ENCODE peak calls at places on chromosome 22, in eight cellular contexts. X is endothelial cell; M is CD4-positive, alpha-beta T cell; O is GM12865; F is keratinocyte; K is Peyer's patch; Q is WTC11; T is HCT116. U is an unnamed sample.

GRCh38 chr22:27405672-27406388 is 395.7 kb downstream of the MN1 start:
- DNase-seq in X (peak; percentile 75), M (no peak), O (peak; percentile 16), F (no peak), K (no peak), Q (peak; percentile 77), T (peak; percentile 18), U (peak; percentile 73)

GRCh38 chr22:17583151-17583550 is 19.9 kb downstream of the SLC25A18 start:
- DNase-seq in X (no peak), M (no peak), O (no peak), F (no peak), K (no peak), Q (no peak), T (no peak), U (no peak)

GRCh38 chr22:41001722-41002122 is 50.5 kb downstream of the RBX1 start:
- DNase-seq in X (no peak), M (no peak), O (no peak), F (no peak), K (no peak), Q (no peak), T (no peak), U (no peak)

GRCh38 chr22:46671824-46672432 is 51.7 kb downstream of the GRAMD4 start:
- DNase-seq in X (no peak), M (no peak), O (peak; percentile 31), F (no peak), K (no peak), Q (no peak), T (no peak), U (no peak)

GRCh38 chr22:19784396-19785175 is 24.0 kb downstream of the TBX1 start:
- DNase-seq in X (no peak), M (no peak), O (no peak), F (no peak), K (no peak), Q (peak; percentile 35), T (no peak), U (no peak)

GRCh38 chr22:45212306-45212709 is 28.4 kb downstream of the KIAA0930 start:
- DNase-seq in X (peak; percentile 17), M (no peak), O (no peak), F (no peak), K (peak; percentile 37), Q (no peak), T (no peak), U (peak; percentile 45)

GRCh38 chr22:19871023-19871844 is 16.6 kb upstream of the GNB1L start:
- DNase-seq in X (no peak), M (no peak), O (no peak), F (no peak), K (no peak), Q (peak; percentile 7), T (no peak), U (no peak)

GRCh38 chr22:29520851-29521250 is 32.7 kb downstream of the THOC5 start:
- DNase-seq in X (no peak), M (no peak), O (no peak), F (no peak), K (no peak), Q (no peak), T (no peak), U (no peak)

GRCh38 chr22:40238425-40239344 is 61.0 kb downstream of the TNRC6B start:
- DNase-seq in X (no peak), M (no peak), O (peak; percentile 53), F (no peak), K (no peak), Q (no peak), T (no peak), U (no peak)

GRCh38 chr22:28477556-28477955 is 202.1 kb downstream of the TTC28 start:
- DNase-seq in X (no peak), M (no peak), O (no peak), F (peak; percentile 15), K (no peak), Q (no peak), T (no peak), U (no peak)

GRCh38 chr22:45604239-45604711 is 67.4 kb upstream of the ATXN10 start:
- DNase-seq in X (no peak), M (no peak), O (no peak), F (peak; percentile 84), K (no peak), Q (no peak), T (no peak), U (no peak)

GRCh38 chr22:29260601-29261315 is 7.0 kb downstream of the RHBDD3 start:
- DNase-seq in X (no peak), M (no peak), O (no peak), F (no peak), K (peak; percentile 12), Q (no peak), T (no peak), U (no peak)

GRCh38 chr22:38467904-38468760 is at the start of gene KDELR3:
- DNase-seq in X (peak; percentile 47), M (peak; percentile 20), O (peak; percentile 53), F (peak; percentile 11), K (no peak), Q (peak; percentile 44), T (peak; percentile 15), U (peak; percentile 71)
- TF ChIP-seq CTCF in X (peak; percentile 23), M (no peak), O (peak; percentile 7), F (no peak), K (no peak), Q (no peak), T (peak; percentile 30), U (peak; percentile 27)

GRCh38 chr22:49350441-49351121 is 477.1 kb downstream of the BRD1 start:
- DNase-seq in X (no peak), M (no peak), O (no peak), F (no peak), K (no peak), Q (peak; percentile 8), T (no peak), U (no peak)
- TF ChIP-seq CTCF in X (no peak), M (no peak), O (no peak), F (no peak), K (no peak), Q (no peak), T (peak; percentile 1), U (no peak)

DNA sequence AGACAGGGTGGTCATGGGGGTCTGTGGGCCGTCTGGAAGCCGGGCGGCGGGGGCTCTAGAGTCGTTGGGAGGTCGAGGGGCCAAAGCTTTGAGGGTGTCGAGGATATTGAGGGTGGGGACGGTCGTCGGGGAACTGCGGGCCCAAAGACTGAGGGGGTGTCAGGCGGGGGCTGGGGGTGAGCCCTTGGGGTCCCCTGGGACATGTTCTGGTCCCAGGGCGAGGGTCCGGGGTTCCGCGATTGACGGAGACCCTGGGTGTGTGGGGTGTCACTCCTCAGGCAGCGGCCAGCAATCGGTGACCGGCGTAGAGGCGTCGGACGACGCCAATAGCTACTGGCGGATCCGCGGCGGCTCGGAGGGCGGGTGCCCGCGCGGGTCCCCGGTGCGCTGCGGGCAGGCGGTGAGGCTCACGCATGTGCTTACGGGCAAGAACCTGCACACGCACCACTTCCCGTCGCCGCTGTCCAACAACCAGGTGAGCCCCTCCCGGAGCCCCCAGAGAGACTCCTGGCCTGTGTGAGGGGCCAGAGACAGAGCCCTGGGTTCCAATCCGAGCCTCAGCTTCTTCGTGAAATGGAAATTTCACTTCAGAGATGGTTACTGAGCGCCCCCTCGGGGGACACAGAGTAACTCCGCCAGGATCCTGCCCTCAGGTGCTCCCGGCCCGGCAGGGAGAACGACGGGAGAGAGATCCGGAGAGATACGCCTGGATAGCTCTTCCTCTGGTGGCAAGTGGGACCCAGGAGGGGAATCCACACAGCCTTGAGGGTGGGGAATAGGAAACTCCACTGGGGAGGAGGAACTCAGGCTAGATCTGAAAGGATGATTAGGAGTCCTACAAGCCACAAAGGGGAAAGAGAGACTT is 714 bp downstream of the SDF2L1 start:
- DNase-seq in X (peak; percentile 75), M (peak; percentile 52), O (peak; percentile 77), F (no peak), K (peak; percentile 60), Q (peak; percentile 81), T (no peak), U (peak; percentile 67)
- TF ChIP-seq CTCF in X (peak; percentile 52), M (peak; percentile 75), O (peak; percentile 71), F (peak; percentile 61), K (peak; percentile 68), Q (peak; percentile 17), T (peak; percentile 75), U (peak; percentile 51)

DNA sequence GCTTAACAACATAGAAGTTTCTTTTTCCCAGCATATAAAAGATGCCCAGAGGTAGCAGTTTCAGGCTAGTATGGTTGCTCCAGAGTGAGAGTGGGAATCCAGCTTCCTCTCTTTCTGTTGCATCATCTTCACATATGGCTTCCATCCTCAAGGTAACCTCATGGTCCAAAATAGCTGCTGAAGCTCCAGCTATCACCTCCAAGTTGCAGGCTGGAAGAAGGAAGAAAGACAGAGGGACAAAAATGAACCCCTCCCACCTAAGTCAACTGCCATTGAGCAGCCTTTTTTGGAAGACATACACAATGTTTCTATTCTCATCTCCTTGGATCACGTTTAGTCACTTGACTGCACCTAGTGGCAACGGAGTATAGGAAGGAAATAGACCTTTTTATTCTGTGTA is 5.3 kb downstream of the CSF2RB start:
- DNase-seq in X (no peak), M (no peak), O (no peak), F (no peak), K (peak; percentile 8), Q (no peak), T (no peak), U (no peak)
- TF ChIP-seq CTCF in X (no peak), M (no peak), O (no peak), F (no peak), K (no peak), Q (no peak), T (peak; percentile 37), U (no peak)

GRCh38 chr22:49767355-49768062 is 60.2 kb downstream of the BRD1 start:
- DNase-seq in X (peak; percentile 40), M (no peak), O (peak; percentile 70), F (peak; percentile 25), K (no peak), Q (peak; percentile 66), T (peak; percentile 42), U (no peak)
- TF ChIP-seq CTCF in X (peak; percentile 62), M (peak; percentile 82), O (peak; percentile 67), F (peak; percentile 74), K (peak; percentile 33), Q (peak; percentile 64), T (peak; percentile 77), U (peak; percentile 35)

DNA sequence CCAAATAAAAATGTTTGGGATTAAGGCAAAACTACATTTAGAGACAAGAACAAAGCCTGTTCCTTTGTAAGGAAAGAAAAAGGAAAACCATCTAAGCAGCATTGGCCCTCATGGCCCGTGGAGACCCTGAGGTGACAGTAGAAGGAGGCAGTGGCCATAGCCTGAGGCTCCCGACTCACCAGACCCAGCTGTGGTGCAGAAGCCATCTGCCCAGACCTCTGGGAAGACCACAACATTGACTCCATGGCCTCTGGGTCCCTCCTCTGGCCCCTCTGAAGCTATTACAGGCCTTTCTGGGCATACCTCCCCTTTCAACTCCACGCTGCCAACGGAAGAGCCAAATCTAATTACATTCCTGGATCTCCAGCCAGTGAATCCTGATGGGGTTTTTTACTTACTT is 6.4 kb downstream of the PRAME start:
- DNase-seq in X (peak; percentile 24), M (no peak), O (peak; percentile 15), F (no peak), K (no peak), Q (peak; percentile 50), T (no peak), U (no peak)
- TF ChIP-seq CTCF in X (no peak), M (no peak), O (peak; percentile 12), F (no peak), K (no peak), Q (no peak), T (no peak), U (no peak)

U was measured in nephron progenitor cell.